ENCODE peak calls at places on chromosome 18, in four cellular contexts. T is astrocyte, S is ovary, O is cardiac muscle cell. Y is an unnamed sample.

GRCh38 chr18:9453273-9453672 is 22.0 kb upstream of the RALBP1 start:
- DNase-seq in T (no peak), S (no peak), O (peak), Y (no peak)

GRCh38 chr18:10454800-10455550 is 540 bp downstream of the APCDD1 start:
- DNase-seq in T (no peak), S (peak), O (peak), Y (no peak)

GRCh38 chr18:25435462-25435782 is 83.5 kb upstream of the ZNF521 start:
- DNase-seq in T (no peak), S (no peak), O (no peak), Y (no peak)

GRCh38 chr18:8507361-8507760 is 101.9 kb upstream of the RAB12 start:
- DNase-seq in T (peak), S (no peak), O (peak), Y (peak)

GRCh38 chr18:37362158-37362890 is 203.3 kb downstream of the CELF4 start:
- DNase-seq in T (no peak), S (peak), O (no peak), Y (no peak)

GRCh38 chr18:50623694-50624352 is 63.9 kb downstream of the MAPK4 start:
- DNase-seq in T (no peak), S (no peak), O (no peak), Y (no peak)

GRCh38 chr18:79916546-79917350 is 34.7 kb downstream of the SLC66A2 start:
- DNase-seq in T (no peak), S (peak), O (no peak), Y (no peak)

GRCh38 chr18:59140287-59140885 is 702 bp downstream of the SEC11C start:
- DNase-seq in T (peak), S (no peak), O (peak), Y (no peak)

GRCh38 chr18:8685141-8685913 is 20.0 kb upstream of the MTCL1 start:
- DNase-seq in T (peak), S (no peak), O (peak), Y (no peak)

GRCh38 chr18:59070181-59070912 is 69.3 kb upstream of the SEC11C start:
- DNase-seq in T (peak), S (peak), O (peak), Y (peak)

GRCh38 chr18:39389800-39390379 is 1824.3 kb upstream of the CELF4 start:
- DNase-seq in T (no peak), S (no peak), O (peak), Y (no peak)

GRCh38 chr18:44246001-44246400 is 434.7 kb upstream of the SETBP1 start:
- DNase-seq in T (peak), S (no peak), O (no peak), Y (no peak)

GRCh38 chr18:6222271-6222670 is 192.4 kb downstream of the L3MBTL4 start:
- DNase-seq in T (no peak), S (no peak), O (no peak), Y (no peak)

GRCh38 chr18:72672364-72673151 is 128.4 kb upstream of the CBLN2 start:
- DNase-seq in T (peak), S (no peak), O (peak), Y (no peak)

GRCh38 chr18:68148862-68149261 is 566.0 kb downstream of the TMX3 start:
- DNase-seq in T (no peak), S (no peak), O (no peak), Y (no peak)

GRCh38 chr18:44841221-44841620 is 160.5 kb downstream of the SETBP1 start:
- DNase-seq in T (peak), S (no peak), O (no peak), Y (no peak)

GRCh38 chr18:78984941-78985784 is 5.5 kb downstream of the SALL3 start:
- DNase-seq in T (no peak), S (no peak), O (peak), Y (peak)

GRCh38 chr18:9735238-9735637 is 27.1 kb downstream of the RAB31 start:
- DNase-seq in T (no peak), S (no peak), O (no peak), Y (no peak)

GRCh38 chr18:77249583-77250500 is at the start of gene GALR1:
- DNase-seq in T (no peak), S (no peak), O (no peak), Y (no peak)

GRCh38 chr18:63232826-63233225 is 86.7 kb downstream of the BCL2 start:
- DNase-seq in T (no peak), S (no peak), O (no peak), Y (no peak)

DNA sequence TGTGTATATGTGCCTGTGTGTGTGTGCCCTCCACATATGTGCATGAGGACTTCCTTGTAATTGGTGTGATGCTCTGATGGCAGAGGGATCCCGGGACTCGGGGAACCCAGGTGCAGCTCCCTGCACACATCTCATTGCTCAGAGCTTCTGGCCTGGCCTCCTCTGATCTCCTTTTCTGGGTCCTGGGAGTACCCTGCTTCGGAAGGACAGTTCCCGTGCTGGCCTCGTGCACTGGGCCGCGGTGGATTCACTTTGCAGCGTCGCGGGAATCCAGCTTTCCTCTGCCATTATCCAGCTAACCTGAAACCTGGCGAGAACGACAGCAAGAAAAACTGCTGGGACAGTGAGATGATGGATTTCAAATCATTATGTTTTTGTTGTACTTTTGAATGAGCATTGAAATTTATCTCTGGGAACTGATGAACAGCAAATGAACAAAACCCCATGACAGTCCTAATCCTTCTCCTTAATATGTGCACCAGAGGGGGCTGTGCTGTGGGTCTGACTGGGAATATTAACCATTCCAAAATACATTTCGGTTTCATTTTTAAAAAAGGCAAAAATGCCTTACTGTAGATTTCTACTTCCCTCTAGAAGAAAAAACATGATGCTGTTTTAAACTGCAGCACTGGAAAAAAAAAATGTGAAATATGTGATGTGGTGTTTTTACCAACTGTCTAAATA is 78.2 kb downstream of the PTGR3 start:
- DNase-seq in T (no peak), S (no peak), O (peak), Y (peak)
- H3K4me3 ChIP-seq in T (no peak), S (no peak), O (no peak), Y (no peak)

DNA sequence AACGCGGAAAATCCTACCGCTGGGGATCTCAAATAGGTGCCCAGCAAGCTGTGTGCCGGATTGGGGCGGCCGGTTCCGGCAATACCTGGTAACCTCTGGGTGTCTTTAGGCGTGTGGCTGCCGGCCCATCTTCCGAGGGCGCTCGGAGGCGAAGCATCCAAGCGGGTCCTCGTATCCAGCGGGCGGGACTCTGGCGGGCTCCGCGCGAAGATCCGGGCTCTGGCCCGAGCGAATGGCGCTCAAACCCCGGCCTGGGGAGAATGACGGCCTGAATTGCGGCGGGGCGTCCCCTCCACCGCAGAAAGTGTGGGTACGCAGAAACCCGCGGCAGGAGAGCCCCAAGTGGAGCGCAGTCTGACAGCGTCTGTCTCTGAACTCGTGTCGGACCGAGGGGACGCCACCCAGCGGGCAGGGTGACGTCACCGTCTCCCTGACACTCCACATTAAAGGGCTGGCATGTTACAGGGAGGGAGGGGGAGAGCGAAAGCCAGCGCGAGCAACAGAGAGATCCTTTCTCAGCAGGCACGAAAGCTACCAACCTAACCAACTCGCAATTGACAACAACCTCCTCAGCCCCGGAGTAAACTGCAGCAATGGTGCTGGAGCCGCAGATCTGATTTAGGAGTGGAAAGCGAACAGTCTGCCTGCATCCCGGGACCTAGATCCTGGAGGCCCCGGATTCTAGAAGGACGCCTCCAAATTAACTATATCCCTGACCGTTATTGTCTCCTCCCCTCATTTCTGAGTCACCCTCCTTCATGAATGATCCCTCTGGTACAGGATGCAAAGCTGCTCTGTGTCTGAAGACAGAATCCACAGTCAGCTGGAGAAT is at the start of gene SKOR2:
- DNase-seq in T (no peak), S (no peak), O (no peak), Y (no peak)
- H3K4me3 ChIP-seq in T (peak), S (no peak), O (no peak), Y (no peak)

GRCh38 chr18:55316615-55317184 is 271.3 kb downstream of the TCF4 start:
- DNase-seq in T (no peak), S (no peak), O (no peak), Y (no peak)

GRCh38 chr18:55317832-55318231 is 270.2 kb downstream of the TCF4 start:
- DNase-seq in T (no peak), S (no peak), O (no peak), Y (no peak)

GRCh38 chr18:55318864-55319516 is 269.0 kb downstream of the TCF4 start:
- DNase-seq in T (peak), S (no peak), O (peak), Y (no peak)

GRCh38 chr18:55319517-55319905 is 268.5 kb downstream of the TCF4 start:
- DNase-seq in T (peak), S (no peak), O (peak), Y (no peak)

DNA sequence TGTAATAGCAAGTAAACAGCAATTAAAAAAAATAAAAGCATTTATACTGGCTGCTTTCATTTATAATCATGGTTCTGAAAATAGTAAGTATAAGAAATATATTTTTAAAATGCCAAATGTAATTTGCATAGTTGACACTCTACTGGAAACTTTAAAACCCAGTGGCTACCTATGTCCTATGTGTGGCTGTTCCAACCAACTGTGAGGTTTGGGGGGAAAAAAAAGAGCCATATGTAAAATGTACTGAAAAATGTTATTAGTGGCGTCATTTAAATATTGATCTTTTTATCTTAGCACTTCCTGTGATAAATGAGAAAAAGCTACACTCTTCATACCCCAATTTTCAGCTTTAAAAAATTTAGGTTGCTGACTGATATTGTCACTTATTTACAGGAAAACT is 270.7 kb downstream of the TCF4 start:
- DNase-seq in T (no peak), S (no peak), O (no peak), Y (no peak)
- H3K4me3 ChIP-seq in T (no peak), S (no peak), O (no peak), Y (no peak)

DNA sequence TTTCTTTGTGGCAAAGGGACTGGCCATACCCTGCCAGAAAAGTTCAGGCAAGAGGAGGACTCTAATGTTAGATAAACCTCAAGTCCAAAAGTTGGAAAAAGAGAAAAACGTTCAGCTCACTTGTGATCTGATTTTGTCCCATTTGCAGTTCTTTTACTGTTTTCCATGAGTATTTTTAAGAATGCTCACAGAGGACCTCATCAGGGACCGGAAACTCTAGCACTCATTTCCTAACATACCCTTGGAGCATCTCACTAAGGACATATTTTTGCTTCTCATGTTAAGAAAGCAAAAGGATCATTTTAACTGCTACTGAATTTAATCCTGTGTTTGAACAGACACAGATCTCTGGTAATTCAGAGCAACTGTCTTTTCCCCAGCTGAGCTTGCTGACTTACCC is 42.5 kb downstream of the COLEC12 start:
- DNase-seq in T (no peak), S (no peak), O (peak), Y (no peak)
- H3K4me3 ChIP-seq in T (no peak), S (no peak), O (no peak), Y (no peak)

GRCh38 chr18:48996901-48997463 is 46.2 kb upstream of the SMAD7 start:
- DNase-seq in T (peak), S (no peak), O (no peak), Y (no peak)
- H3K4me3 ChIP-seq in T (no peak), S (no peak), O (no peak), Y (no peak)

GRCh38 chr18:62069556-62069955 is 117.3 kb downstream of the PIGN start:
- DNase-seq in T (no peak), S (no peak), O (peak), Y (no peak)

GRCh38 chr18:62061812-62062211 is 125.0 kb downstream of the PIGN start:
- DNase-seq in T (no peak), S (no peak), O (no peak), Y (no peak)

GRCh38 chr18:62070306-62070705 is 116.5 kb downstream of the PIGN start:
- DNase-seq in T (no peak), S (no peak), O (peak), Y (no peak)

GRCh38 chr18:62064361-62064760 is 122.5 kb downstream of the PIGN start:
- DNase-seq in T (no peak), S (no peak), O (no peak), Y (no peak)

GRCh38 chr18:62066121-62066818 is 120.6 kb downstream of the PIGN start:
- DNase-seq in T (no peak), S (no peak), O (peak), Y (no peak)
- H3K4me3 ChIP-seq in T (no peak), S (no peak), O (no peak), Y (no peak)

GRCh38 chr18:13222371-13223281 is 4.1 kb downstream of the LDLRAD4 start:
- DNase-seq in T (peak), S (no peak), O (no peak), Y (peak)
- H3K4me3 ChIP-seq in T (no peak), S (no peak), O (no peak), Y (no peak)

GRCh38 chr18:35334183-35334582 is 10.0 kb downstream of the ZNF24 start:
- DNase-seq in T (no peak), S (no peak), O (no peak), Y (no peak)
- H3K4me3 ChIP-seq in T (no peak), S (no peak), O (no peak), Y (no peak)

GRCh38 chr18:73688851-73689659 is 458.6 kb downstream of the FBXO15 start:
- DNase-seq in T (peak), S (no peak), O (peak), Y (no peak)
- H3K4me3 ChIP-seq in T (peak), S (no peak), O (no peak), Y (no peak)

Y was measured in lower leg skin.